ENCODE peak calls at places on chromosome 2, in seven cellular contexts. Z is foreskin fibroblast; M is A549; D is T-helper 2 cell; G is HEK293T; O is activated effector memory CD4-positive, alpha-beta T cell treated with Interleukin-2 at 50 U/mL for 16 hours; K is D341Med. V is an unnamed sample.

GRCh38 chr2:6927186-6927585 is 10.0 kb downstream of the RNF144A start:
- DNase-seq in Z (no peak), M (no peak), D (no peak), G (no peak), O (no peak), K (peak), V (peak)

GRCh38 chr2:9897796-9898195 is 53.7 kb upstream of the GRHL1 start:
- DNase-seq in Z (no peak), M (no peak), D (no peak), G (no peak), O (no peak), K (no peak), V (no peak)

GRCh38 chr2:15729709-15730544 is 138.3 kb downstream of the DDX1 start:
- DNase-seq in Z (no peak), M (no peak), D (no peak), G (no peak), O (no peak), K (no peak), V (no peak)

GRCh38 chr2:113158884-113159553 is 14.8 kb upstream of the PSD4 start:
- DNase-seq in Z (peak), M (no peak), D (no peak), G (no peak), O (no peak), K (no peak), V (no peak)

GRCh38 chr2:26326514-26326913 is 19.4 kb upstream of the SELENOI start:
- DNase-seq in Z (no peak), M (no peak), D (no peak), G (no peak), O (no peak), K (no peak), V (no peak)

GRCh38 chr2:95391641-95392310 is 10.7 kb upstream of the FAHD2A start:
- DNase-seq in Z (no peak), M (no peak), D (no peak), G (no peak), O (no peak), K (no peak), V (peak)

GRCh38 chr2:143816927-143817326 is 687.7 kb downstream of the ARHGAP15 start:
- DNase-seq in Z (no peak), M (no peak), D (no peak), G (no peak), O (no peak), K (no peak), V (no peak)

GRCh38 chr2:234579231-234579962 is 82.5 kb upstream of the ARL4C start:
- DNase-seq in Z (peak), M (no peak), D (no peak), G (no peak), O (no peak), K (no peak), V (no peak)

GRCh38 chr2:170714156-170715061 is 728 bp upstream of the SP5 start:
- DNase-seq in Z (no peak), M (peak), D (no peak), G (peak), O (no peak), K (peak), V (no peak)

GRCh38 chr2:73952499-73953446 is 26.1 kb downstream of the DGUOK start:
- DNase-seq in Z (peak), M (no peak), D (no peak), G (no peak), O (no peak), K (peak), V (no peak)

GRCh38 chr2:204225633-204226032 is 289.1 kb downstream of the ICOS start:
- DNase-seq in Z (no peak), M (no peak), D (no peak), G (no peak), O (no peak), K (no peak), V (no peak)

GRCh38 chr2:60957643-60958042 is 59.9 kb upstream of the PEX13 start:
- DNase-seq in Z (no peak), M (no peak), D (no peak), G (no peak), O (no peak), K (no peak), V (no peak)

GRCh38 chr2:241613018-241613780 is 23.8 kb downstream of the THAP4 start:
- DNase-seq in Z (no peak), M (no peak), D (no peak), G (no peak), O (no peak), K (no peak), V (no peak)

GRCh38 chr2:145022671-145023330 is 502.9 kb upstream of the ZEB2 start:
- DNase-seq in Z (peak), M (peak), D (no peak), G (no peak), O (no peak), K (no peak), V (no peak)

GRCh38 chr2:37689751-37690150 is 18.3 kb upstream of the CDC42EP3 start:
- DNase-seq in Z (no peak), M (no peak), D (no peak), G (no peak), O (no peak), K (no peak), V (no peak)

GRCh38 chr2:232988444-232988843 is 24.6 kb downstream of the NGEF start:
- DNase-seq in Z (peak), M (peak), D (no peak), G (no peak), O (no peak), K (no peak), V (no peak)

GRCh38 chr2:54402350-54402749 is 53.8 kb upstream of the SPTBN1 start:
- DNase-seq in Z (peak), M (no peak), D (no peak), G (no peak), O (no peak), K (peak), V (no peak)

GRCh38 chr2:30691948-30692828 is 115.1 kb downstream of the CAPN13 start:
- DNase-seq in Z (peak), M (no peak), D (no peak), G (no peak), O (no peak), K (no peak), V (peak)

GRCh38 chr2:102313025-102313424 is 1.7 kb downstream of the IL1RL1 start:
- DNase-seq in Z (peak), M (no peak), D (no peak), G (no peak), O (no peak), K (no peak), V (no peak)

GRCh38 chr2:102604754-102605153 is 14.6 kb upstream of the SLC9A2 start:
- DNase-seq in Z (no peak), M (no peak), D (no peak), G (no peak), O (no peak), K (no peak), V (no peak)

GRCh38 chr2:179843541-179843940 is 17.9 kb downstream of the ZNF385B start:
- DNase-seq in Z (no peak), M (no peak), D (no peak), G (no peak), O (no peak), K (no peak), V (peak)

GRCh38 chr2:159133795-159134194 is 152.7 kb downstream of the WDSUB1 start:
- DNase-seq in Z (peak), M (no peak), D (no peak), G (no peak), O (no peak), K (no peak), V (no peak)

GRCh38 chr2:186347472-186347871 is 138.6 kb upstream of the ZC3H15 start:
- DNase-seq in Z (no peak), M (no peak), D (no peak), G (no peak), O (no peak), K (no peak), V (no peak)

GRCh38 chr2:122703676-122704075 is 948.2 kb downstream of the TSN start:
- DNase-seq in Z (no peak), M (no peak), D (no peak), G (no peak), O (no peak), K (no peak), V (no peak)

GRCh38 chr2:53058526-53058925 is 709.1 kb upstream of the CHAC2 start:
- DNase-seq in Z (no peak), M (no peak), D (no peak), G (no peak), O (no peak), K (no peak), V (no peak)

GRCh38 chr2:79713131-79713785 is 200.4 kb downstream of the CTNNA2 start:
- DNase-seq in Z (no peak), M (no peak), D (no peak), G (no peak), O (no peak), K (no peak), V (no peak)

GRCh38 chr2:190477563-190478454 is 56.7 kb downstream of the NEMP2 start:
- DNase-seq in Z (no peak), M (no peak), D (no peak), G (no peak), O (no peak), K (no peak), V (peak)

GRCh38 chr2:85619617-85620016 is 3.6 kb downstream of the USP39 start:
- DNase-seq in Z (no peak), M (no peak), D (no peak), G (no peak), O (no peak), K (no peak), V (no peak)

GRCh38 chr2:84897773-84898172 is 7.7 kb upstream of the TMSB10 start:
- DNase-seq in Z (no peak), M (no peak), D (no peak), G (no peak), O (no peak), K (no peak), V (no peak)

V was measured in cerebellar cortex.